ENCODE peak calls at places on chromosomes 12 and 14, in six cellular contexts. O, Z, V, N, W and P are unnamed samples. For H3K9me3, the result is how much of the 10 kb centered on the place peaks cover.

GRCh38 chr14:76687611-76688372 is 73.5 kb upstream of the VASH1 start:
- DNase-seq in W (no peak), O (no peak), Z (no peak), N (peak), V (no peak), P (no peak)

GRCh38 chr14:94050231-94050880 is 24.2 kb downstream of the OTUB2 start:
- DNase-seq in V (no peak), N (peak), W (no peak), O (no peak), Z (no peak), P (peak)

GRCh38 chr12:122166422-122167327 is 7.3 kb downstream of the IL31 start:
- DNase-seq in W (no peak), O (no peak), Z (no peak), N (no peak), V (no peak), P (no peak)

GRCh38 chr12:70627677-70628076 is 9.6 kb downstream of the PTPRB start:
- DNase-seq in O (no peak), N (no peak), Z (no peak), V (no peak), W (no peak), P (no peak)

GRCh38 chr14:100374270-100374669 is 51.1 kb downstream of the SLC25A47 start:
- DNase-seq in N (no peak), Z (no peak), V (no peak), W (no peak), O (no peak), P (no peak)

GRCh38 chr14:101458536-101459391 is 102.5 kb upstream of the DIO3 start:
- DNase-seq in N (peak), W (no peak), V (no peak), O (no peak), Z (peak), P (no peak)

GRCh38 chr14:35438910-35439713 is 34.6 kb upstream of the NFKBIA start:
- DNase-seq in Z (no peak), V (no peak), N (no peak), W (peak), O (no peak), P (no peak)

GRCh38 chr12:100404769-100405407 is 48.0 kb downstream of the SLC17A8 start:
- DNase-seq in O (peak), W (peak), V (peak), Z (peak), N (peak), P (no peak)

GRCh38 chr12:132638541-132639408 is 20.2 kb downstream of the P2RX2 start:
- DNase-seq in Z (no peak), V (peak), W (no peak), O (no peak), N (peak), P (peak)

GRCh38 chr14:90405755-90406154 is 8.9 kb downstream of the CALM1 start:
- DNase-seq in Z (no peak), V (no peak), O (no peak), N (no peak), W (no peak), P (no peak)

GRCh38 chr14:27427796-27428195 is 830.0 kb upstream of the NOVA1 start:
- DNase-seq in V (peak), Z (no peak), W (no peak), N (no peak), O (no peak), P (no peak)

GRCh38 chr14:76891436-76891835 is 65.2 kb downstream of the LRRC74A start:
- DNase-seq in Z (no peak), V (no peak), O (no peak), N (no peak), W (no peak), P (no peak)

GRCh38 chr12:120669055-120669828 is 17.7 kb upstream of the MLEC start:
- DNase-seq in O (no peak), Z (peak), W (no peak), N (peak), V (no peak), P (no peak)

GRCh38 chr12:87756111-87756510 is 273.1 kb downstream of the C12orf50 start:
- DNase-seq in O (no peak), N (no peak), W (no peak), Z (no peak), V (no peak), P (no peak)

GRCh38 chr14:39038542-39038941 is 64.5 kb downstream of the SEC23A start:
- DNase-seq in W (no peak), O (no peak), Z (no peak), V (no peak), N (no peak), P (no peak)

GRCh38 chr12:114447274-114447716 is 41.4 kb upstream of the TBX5 start:
- DNase-seq in O (no peak), Z (no peak), N (peak), V (no peak), W (no peak), P (no peak)

DNA sequence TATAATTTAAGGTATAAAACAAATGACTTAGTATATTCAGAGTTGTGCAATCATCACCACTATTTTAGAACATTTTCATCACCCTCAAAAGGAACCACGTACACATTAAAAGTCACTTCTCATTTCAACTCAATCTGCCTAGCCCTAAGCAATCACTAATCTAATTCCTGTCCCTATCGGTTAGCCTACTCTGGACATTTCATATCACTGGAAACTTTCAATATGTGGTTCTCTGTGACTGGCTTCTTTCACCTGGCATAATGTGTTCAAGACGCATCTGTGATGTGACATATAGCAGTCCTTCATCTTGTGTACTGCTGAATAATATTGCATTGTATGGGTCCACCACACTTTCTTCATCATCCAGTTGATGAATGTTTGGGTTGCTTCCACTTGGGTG is 15.4 kb upstream of the PIWIL1 start:
- DNase-seq in O (no peak), Z (no peak), W (no peak), V (no peak), N (no peak), P (no peak)
- H3K9me3 ChIP-seq in O (under half), Z (under half), W (under half), V (under half), N (under half), P (under half)

DNA sequence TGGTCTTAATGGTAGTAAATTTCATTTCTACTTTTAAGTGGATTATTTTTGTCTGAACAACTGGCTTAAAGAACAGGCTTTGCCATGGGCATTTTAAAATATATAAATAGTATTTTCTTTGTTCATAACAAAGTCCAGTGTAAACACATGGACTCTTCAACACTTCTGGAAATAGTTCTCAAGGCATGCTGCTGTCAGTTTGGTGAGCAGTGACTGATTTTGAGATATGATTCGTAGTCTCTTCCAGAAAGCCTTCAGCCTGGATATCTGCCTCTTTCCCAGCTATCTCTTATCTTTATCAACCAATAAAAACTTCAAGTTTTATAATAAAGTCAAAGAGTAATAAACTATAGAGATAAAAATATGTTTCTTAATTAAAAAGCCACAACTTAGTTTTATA is 110.7 kb downstream of the NAV3 start:
- DNase-seq in N (no peak), V (peak), Z (no peak), O (no peak), W (no peak), P (no peak)
- H3K4me3 ChIP-seq in N (no peak), V (peak), Z (no peak), O (no peak), W (no peak), P (no peak)

DNA sequence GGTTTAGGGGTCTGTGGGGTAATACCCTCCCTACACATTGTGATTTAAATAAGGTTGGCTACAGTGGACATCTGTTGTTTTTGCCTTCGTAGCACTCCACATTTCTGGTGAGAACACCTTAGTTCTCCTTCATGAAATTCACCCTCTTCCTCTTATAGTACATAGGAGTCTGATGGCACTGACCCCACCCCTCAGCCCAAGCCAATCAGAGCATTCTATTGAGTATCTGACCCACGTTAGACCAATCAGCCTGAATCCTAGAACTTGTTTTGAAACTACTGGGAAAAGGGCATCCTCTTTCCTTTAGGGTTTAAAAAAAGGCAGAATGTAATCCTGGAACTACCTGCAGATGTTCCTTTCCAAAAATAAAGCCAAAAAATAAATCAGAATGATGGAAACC is 15.8 kb upstream of the LRRC9 start:
- DNase-seq in Z (no peak), N (no peak), O (no peak), W (no peak), V (no peak), P (no peak)
- TF ChIP-seq POLR2AphosphoS5 in Z (no peak), N (no peak), O (no peak), W (no peak), V (no peak), P (no peak)

DNA sequence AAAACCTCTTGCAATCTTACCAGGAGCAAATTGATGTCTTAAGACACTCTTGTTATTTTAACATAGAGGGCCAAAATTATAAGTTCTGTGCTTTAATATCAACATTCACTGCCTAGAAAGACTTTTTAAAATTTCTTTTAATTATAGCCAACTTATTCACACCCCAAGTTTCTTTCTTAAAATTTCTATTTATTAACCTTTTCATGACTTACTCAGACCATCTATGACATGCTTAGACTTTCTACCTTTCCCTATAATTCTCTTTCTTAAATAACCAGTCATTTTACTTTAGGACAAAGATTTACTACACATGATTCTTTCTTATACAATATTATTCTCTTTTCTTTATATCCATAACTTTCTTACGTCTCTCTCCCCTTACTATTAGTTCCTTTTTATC is 220.4 kb downstream of the NUBPL start:
- DNase-seq in Z (no peak), V (no peak), W (no peak), N (no peak), O (no peak), P (no peak)
- H3K9me3 ChIP-seq in Z (under half), V (under half), W (under half), N (half or more), O (under half), P (under half)

DNA sequence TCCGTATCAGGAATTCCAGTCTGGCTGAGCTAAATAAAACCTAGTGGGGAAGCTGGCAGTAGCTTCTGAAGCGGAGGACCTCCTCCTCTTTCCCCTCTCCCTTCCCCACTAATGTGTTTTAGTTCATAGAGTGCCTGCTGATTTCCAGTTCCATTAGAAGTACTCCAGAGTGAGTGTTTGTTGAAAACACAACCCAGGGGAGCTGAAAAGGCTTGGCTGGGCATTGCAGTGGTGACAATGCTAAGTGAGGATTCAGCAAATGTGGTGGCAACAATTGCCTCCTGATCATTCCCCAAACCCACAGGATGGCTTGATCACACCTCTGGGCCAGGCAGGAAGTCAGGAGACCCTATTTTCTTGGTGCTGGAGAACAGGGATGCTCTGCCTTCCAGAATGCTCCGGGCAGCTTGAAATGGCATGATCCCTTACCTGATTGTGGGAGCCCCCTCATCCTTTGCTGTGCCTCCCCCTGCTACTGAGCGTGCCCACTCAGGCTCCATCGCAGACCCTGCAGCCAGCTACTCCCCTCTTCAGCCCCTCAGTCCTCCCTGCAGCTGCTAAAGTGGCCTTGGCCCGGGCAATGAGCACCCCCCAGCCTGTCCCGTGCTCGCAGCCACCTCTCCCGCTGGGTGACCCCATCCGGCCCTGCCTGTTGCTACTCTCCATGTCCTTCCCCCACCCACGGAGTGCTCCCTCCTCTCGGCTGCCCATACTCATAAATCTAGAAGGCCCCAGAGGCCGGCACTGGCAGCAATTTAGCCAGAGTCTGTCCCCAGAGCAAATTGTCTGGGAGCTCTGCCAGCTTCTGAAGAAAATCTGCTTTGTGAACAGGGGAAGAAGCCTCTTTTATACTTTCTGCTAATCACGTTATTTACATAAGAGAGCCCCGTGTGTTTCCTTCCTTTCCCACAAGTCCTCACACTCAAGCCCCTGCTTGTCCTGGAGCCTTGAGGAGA is 143.9 kb upstream of the FRMD6 start:
- DNase-seq in Z (no peak), O (peak), V (peak), W (no peak), N (no peak), P (no peak)
- H3K4me3 ChIP-seq in Z (no peak), O (no peak), V (no peak), W (no peak), N (no peak), P (no peak)

GRCh38 chr14:21234112-21234511 is 35.1 kb downstream of the HNRNPC start:
- DNase-seq in Z (no peak), N (no peak), O (no peak), W (no peak), V (no peak), P (no peak)

GRCh38 chr14:21236948-21237797 is 32.1 kb downstream of the HNRNPC start:
- DNase-seq in N (no peak), O (no peak), W (no peak), V (no peak), Z (no peak), P (no peak)

GRCh38 chr14:21229821-21230220 is 39.4 kb downstream of the HNRNPC start:
- DNase-seq in V (no peak), W (no peak), Z (no peak), O (no peak), N (no peak), P (no peak)

GRCh38 chr14:21231020-21231652 is 38.1 kb downstream of the HNRNPC start:
- DNase-seq in N (no peak), W (no peak), V (no peak), O (no peak), Z (no peak), P (no peak)

DNA sequence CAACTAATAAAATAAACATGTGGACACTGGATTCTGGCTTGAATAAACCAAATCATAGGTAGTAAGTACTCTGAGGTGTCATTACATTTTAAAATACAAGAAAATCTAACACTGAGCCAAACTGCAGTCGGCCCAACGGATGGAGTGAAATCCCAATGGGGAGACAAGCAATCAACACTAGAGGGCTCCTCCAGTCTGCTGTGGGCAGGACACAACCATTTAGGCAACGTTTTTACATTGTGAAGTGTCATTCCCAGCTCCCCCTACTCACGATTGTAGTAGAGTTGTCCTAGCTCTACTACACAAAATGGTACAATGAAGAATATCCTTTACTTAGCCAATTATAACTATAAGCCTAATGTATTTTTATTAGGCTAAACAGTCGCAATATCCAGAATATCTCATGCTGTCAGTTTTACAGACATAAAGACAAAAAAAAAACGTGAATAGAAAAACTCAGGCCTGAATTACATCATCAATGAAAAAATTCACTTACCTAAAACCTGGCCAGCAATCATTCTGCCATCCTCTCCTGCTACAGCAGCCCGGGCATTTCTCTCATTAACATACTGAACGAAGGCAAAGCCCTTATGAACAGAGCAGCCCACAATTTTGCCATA is 35.7 kb downstream of the HNRNPC start:
- DNase-seq in V (no peak), W (no peak), Z (no peak), N (no peak), O (no peak), P (no peak)
- TF ChIP-seq POLR2AphosphoS5 in V (peak), W (no peak), Z (no peak), N (no peak), O (no peak), P (no peak)